ENCODE peak calls at places on chromosomes 6 and 20, in five cellular contexts. G is heart left ventricle; A is activated CD8-positive, alpha-beta memory T cell treated with anti-CD3 and anti-CD28 coated beads for 4 hours; L is midbrain; C is C1 segment of cervical spinal cord. Q is an unnamed sample.

GRCh38 chr6:90471297-90471696 is 115.6 kb downstream of the MAP3K7 start:
- DNase-seq in G (no peak), A (no peak), L (no peak), C (no peak), Q (no peak)

GRCh38 chr20:24571159-24571558 is 101.7 kb downstream of the SYNDIG1 start:
- DNase-seq in G (no peak), A (no peak), L (no peak), C (no peak), Q (no peak)

GRCh38 chr20:35954907-35955251 is 577 bp upstream of the SCAND1 start:
- DNase-seq in G (peak), A (no peak), L (no peak), C (no peak), Q (no peak)

GRCh38 chr6:25477006-25477590 is 174.9 kb upstream of the SCGN start:
- DNase-seq in G (no peak), A (no peak), L (no peak), C (no peak), Q (no peak)

GRCh38 chr20:50020283-50020682 is 37.5 kb downstream of the SNAI1 start:
- DNase-seq in G (no peak), A (no peak), L (no peak), C (no peak), Q (no peak)

GRCh38 chr6:73768630-73769029 is 72.6 kb downstream of the CD109 start:
- DNase-seq in G (no peak), A (no peak), L (no peak), C (no peak), Q (no peak)

GRCh38 chr20:10919549-10920140 is 245.8 kb upstream of the JAG1 start:
- DNase-seq in G (no peak), A (no peak), L (no peak), C (no peak), Q (no peak)

GRCh38 chr6:115948751-115949150 is 111.9 kb downstream of the FRK start:
- DNase-seq in G (no peak), A (no peak), L (no peak), C (no peak), Q (no peak)

Q was measured in SIG-M5.